ENCODE peak calls at places on chromosomes 6 and 20, in ten cellular contexts. One of them, this sample, is unnamed.
A peak's percentile ranks its signal among the peaks of the same experiment; 100 is the strongest.

GRCh38 chr6:51060262-51060762 is 241.6 kb downstream of the TFAP2B start:
- DNase-seq in AG10803: no peak
- DNase-seq in psoas muscle: no peak
- DNase-seq in lower leg skin: no peak
- DNase-seq in bronchial epithelial cell: no peak
- DNase-seq in PC-3: no peak
- DNase-seq in cardiac muscle cell: no peak
- DNase-seq in heart right ventricle: no peak
- DNase-seq in GM12865: no peak
- DNase-seq in astrocyte: no peak
- DNase-seq in this sample: no peak

GRCh38 chr6:122258843-122259242 is 140.6 kb upstream of the HSF2 start:
- DNase-seq in AG10803: no peak
- DNase-seq in psoas muscle: no peak
- DNase-seq in lower leg skin: no peak
- DNase-seq in bronchial epithelial cell: no peak
- DNase-seq in PC-3: no peak
- DNase-seq in cardiac muscle cell: no peak
- DNase-seq in heart right ventricle: no peak
- DNase-seq in GM12865: no peak
- DNase-seq in astrocyte: no peak
- DNase-seq in this sample: no peak

GRCh38 chr20:25136643-25137559 is 55.0 kb upstream of the VSX1 start:
- DNase-seq in AG10803: peak; percentile 95
- DNase-seq in psoas muscle: peak; percentile 63
- DNase-seq in lower leg skin: no peak
- DNase-seq in bronchial epithelial cell: peak; percentile 63
- DNase-seq in PC-3: peak; percentile 78
- DNase-seq in cardiac muscle cell: peak; percentile 94
- DNase-seq in heart right ventricle: peak; percentile 58
- DNase-seq in GM12865: no peak
- DNase-seq in astrocyte: peak; percentile 87
- DNase-seq in this sample: peak; percentile 79

GRCh38 chr6:24524801-24525200 is 30.0 kb downstream of the ALDH5A1 start:
- DNase-seq in AG10803: peak; percentile 35
- DNase-seq in psoas muscle: no peak
- DNase-seq in lower leg skin: no peak
- DNase-seq in bronchial epithelial cell: peak; percentile 58
- DNase-seq in PC-3: peak; percentile 64
- DNase-seq in cardiac muscle cell: peak; percentile 71
- DNase-seq in heart right ventricle: no peak
- DNase-seq in GM12865: peak; percentile 76
- DNase-seq in astrocyte: peak; percentile 30
- DNase-seq in this sample: peak; percentile 21

GRCh38 chr20:16709017-16709416 is 20.8 kb upstream of the SNRPB2 start:
- DNase-seq in AG10803: no peak
- DNase-seq in psoas muscle: no peak
- DNase-seq in lower leg skin: no peak
- DNase-seq in bronchial epithelial cell: no peak
- DNase-seq in PC-3: no peak
- DNase-seq in cardiac muscle cell: no peak
- DNase-seq in heart right ventricle: no peak
- DNase-seq in GM12865: peak; percentile 41
- DNase-seq in astrocyte: no peak
- DNase-seq in this sample: no peak

GRCh38 chr20:54172532-54172855 is 1.3 kb downstream of the CYP24A1 start:
- DNase-seq in AG10803: no peak
- DNase-seq in psoas muscle: no peak
- DNase-seq in lower leg skin: no peak
- DNase-seq in bronchial epithelial cell: no peak
- DNase-seq in PC-3: peak; percentile 37
- DNase-seq in cardiac muscle cell: no peak
- DNase-seq in heart right ventricle: no peak
- DNase-seq in GM12865: no peak
- DNase-seq in astrocyte: no peak
- DNase-seq in this sample: no peak

GRCh38 chr20:59908855-59909254 is 24.6 kb downstream of the SYCP2 start:
- DNase-seq in AG10803: no peak
- DNase-seq in psoas muscle: no peak
- DNase-seq in lower leg skin: no peak
- DNase-seq in bronchial epithelial cell: no peak
- DNase-seq in PC-3: peak; percentile 58
- DNase-seq in cardiac muscle cell: no peak
- DNase-seq in heart right ventricle: no peak
- DNase-seq in GM12865: no peak
- DNase-seq in astrocyte: no peak
- DNase-seq in this sample: no peak

GRCh38 chr6:41932378-41932777 is 9.2 kb downstream of the CCND3 start:
- DNase-seq in AG10803: no peak
- DNase-seq in psoas muscle: no peak
- DNase-seq in lower leg skin: no peak
- DNase-seq in bronchial epithelial cell: no peak
- DNase-seq in PC-3: no peak
- DNase-seq in cardiac muscle cell: no peak
- DNase-seq in heart right ventricle: no peak
- DNase-seq in GM12865: no peak
- DNase-seq in astrocyte: no peak
- DNase-seq in this sample: no peak

GRCh38 chr20:6122873-6123649 is at the start of gene FERMT1:
- DNase-seq in AG10803: peak; percentile 65
- DNase-seq in psoas muscle: peak; percentile 50
- DNase-seq in lower leg skin: no peak
- DNase-seq in bronchial epithelial cell: peak; percentile 97
- DNase-seq in PC-3: peak; percentile 96
- DNase-seq in cardiac muscle cell: peak; percentile 78
- DNase-seq in heart right ventricle: peak; percentile 27
- DNase-seq in GM12865: peak; percentile 54
- DNase-seq in astrocyte: peak; percentile 53
- DNase-seq in this sample: no peak

GRCh38 chr20:6121504-6121903 is 1.3 kb downstream of the FERMT1 start:
- DNase-seq in AG10803: no peak
- DNase-seq in psoas muscle: no peak
- DNase-seq in lower leg skin: no peak
- DNase-seq in bronchial epithelial cell: no peak
- DNase-seq in PC-3: peak; percentile 19
- DNase-seq in cardiac muscle cell: no peak
- DNase-seq in heart right ventricle: no peak
- DNase-seq in GM12865: no peak
- DNase-seq in astrocyte: no peak
- DNase-seq in this sample: no peak

GRCh38 chr20:6120491-6120988 is 2.3 kb downstream of the FERMT1 start:
- DNase-seq in AG10803: no peak
- DNase-seq in psoas muscle: no peak
- DNase-seq in lower leg skin: no peak
- DNase-seq in bronchial epithelial cell: no peak
- DNase-seq in PC-3: no peak
- DNase-seq in cardiac muscle cell: no peak
- DNase-seq in heart right ventricle: no peak
- DNase-seq in GM12865: no peak
- DNase-seq in astrocyte: no peak
- DNase-seq in this sample: no peak

GRCh38 chr20:6123650-6124014 is 802 bp upstream of the FERMT1 start:
- DNase-seq in AG10803: no peak
- DNase-seq in psoas muscle: no peak
- DNase-seq in lower leg skin: no peak
- DNase-seq in bronchial epithelial cell: no peak
- DNase-seq in PC-3: no peak
- DNase-seq in cardiac muscle cell: no peak
- DNase-seq in heart right ventricle: no peak
- DNase-seq in GM12865: no peak
- DNase-seq in astrocyte: no peak
- DNase-seq in this sample: no peak

DNA sequence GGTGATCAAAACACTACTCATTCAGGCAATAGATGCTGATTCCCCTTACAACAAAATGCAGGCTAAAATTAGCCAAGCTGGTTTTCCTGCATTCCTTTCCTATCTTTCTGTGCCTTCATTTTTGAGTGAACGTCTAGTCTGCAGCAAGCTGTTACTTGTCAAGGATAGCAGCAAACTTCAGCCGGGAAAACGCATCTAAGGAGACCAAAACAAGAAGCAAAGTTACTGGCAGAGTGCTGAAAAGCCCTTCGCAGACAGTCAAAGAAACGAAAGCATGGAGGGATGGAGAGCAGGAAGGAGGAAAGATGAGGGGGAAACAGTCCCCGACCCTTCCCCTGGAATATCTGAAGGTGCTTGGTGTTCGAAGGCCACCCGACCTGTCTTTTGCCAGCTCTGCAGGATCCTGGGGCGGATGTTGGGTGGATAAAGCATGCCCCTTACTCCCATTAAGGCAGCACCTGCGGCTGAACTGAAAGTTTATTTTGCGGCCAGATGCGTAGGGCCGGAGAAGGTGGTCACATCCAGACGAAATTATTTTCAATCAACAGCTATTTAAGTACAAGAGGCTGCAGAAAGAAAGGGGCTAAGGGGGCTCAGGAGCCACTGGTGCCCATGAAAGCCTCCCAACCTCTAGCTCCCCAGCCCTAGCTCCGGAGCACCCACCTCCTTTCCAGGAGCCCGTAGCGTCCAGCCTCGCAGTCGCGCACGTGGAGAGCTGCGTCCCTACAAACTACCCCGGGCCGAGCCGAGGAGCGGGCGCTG is 538 bp downstream of the FERMT1 start:
- DNase-seq in AG10803: peak; percentile 43
- DNase-seq in psoas muscle: no peak
- DNase-seq in lower leg skin: peak; percentile 44
- DNase-seq in bronchial epithelial cell: peak; percentile 98
- DNase-seq in PC-3: peak; percentile 85
- DNase-seq in cardiac muscle cell: peak; percentile 84
- DNase-seq in heart right ventricle: no peak
- DNase-seq in GM12865: no peak
- DNase-seq in astrocyte: peak; percentile 55
- DNase-seq in this sample: no peak
- H3K4me3 ChIP-seq in AG10803: peak overlapping the region; percentile 64
- H3K4me3 ChIP-seq in psoas muscle: peak overlapping the region; percentile 62
- H3K4me3 ChIP-seq in lower leg skin: peak overlapping the region; percentile 21
- H3K4me3 ChIP-seq in bronchial epithelial cell: peak overlapping the region; percentile 85
- H3K4me3 ChIP-seq in PC-3: peak overlapping the region; percentile 90
- H3K4me3 ChIP-seq in cardiac muscle cell: peak overlapping the region; percentile 24
- H3K4me3 ChIP-seq in heart right ventricle: peak overlapping the region; percentile 63
- H3K4me3 ChIP-seq in GM12865: peak overlapping the region; percentile 40
- H3K4me3 ChIP-seq in astrocyte: peak overlapping the region; percentile 68
- H3K4me3 ChIP-seq in this sample: peak overlapping the region; percentile 63

DNA sequence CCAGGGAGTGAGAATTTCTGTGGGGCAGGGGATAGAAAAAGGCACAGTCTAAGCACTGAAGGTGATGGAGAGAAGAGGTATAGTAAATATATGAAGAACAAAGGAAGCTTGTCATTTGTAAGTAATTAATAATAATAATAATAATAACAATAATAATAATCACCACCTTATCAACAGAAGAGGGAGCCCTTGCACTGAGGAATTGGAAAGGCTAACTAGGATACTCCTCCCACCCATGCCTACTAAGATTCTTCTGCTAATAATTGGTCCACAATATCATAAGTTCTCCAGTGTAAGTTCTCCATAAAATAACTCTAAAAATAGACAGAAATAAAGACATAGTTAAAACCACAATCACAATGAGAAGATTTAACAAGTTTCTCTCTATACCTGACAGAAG is 912 bp upstream of the OR12D3 start:
- DNase-seq in AG10803: no peak
- DNase-seq in psoas muscle: no peak
- DNase-seq in lower leg skin: no peak
- DNase-seq in bronchial epithelial cell: peak; percentile 49
- DNase-seq in PC-3: peak; percentile 54
- DNase-seq in cardiac muscle cell: peak; percentile 11
- DNase-seq in heart right ventricle: no peak
- DNase-seq in GM12865: peak; percentile 12
- DNase-seq in astrocyte: no peak
- DNase-seq in this sample: no peak
- TF ChIP-seq CTCF in AG10803: no peak
- TF ChIP-seq CTCF in psoas muscle: no peak
- TF ChIP-seq CTCF in lower leg skin: no peak
- TF ChIP-seq CTCF in bronchial epithelial cell: peak; percentile 32
- TF ChIP-seq CTCF in PC-3: peak; percentile 34
- TF ChIP-seq CTCF in cardiac muscle cell: no peak
- TF ChIP-seq CTCF in heart right ventricle: no peak
- TF ChIP-seq CTCF in GM12865: peak; percentile 13
- TF ChIP-seq CTCF in astrocyte: no peak
- TF ChIP-seq CTCF in this sample: no peak

GRCh38 chr6:106027316-106027715 is 58.8 kb upstream of the PRDM1 start:
- DNase-seq in AG10803: no peak
- DNase-seq in psoas muscle: no peak
- DNase-seq in lower leg skin: no peak
- DNase-seq in bronchial epithelial cell: no peak
- DNase-seq in PC-3: no peak
- DNase-seq in cardiac muscle cell: no peak
- DNase-seq in heart right ventricle: no peak
- DNase-seq in GM12865: no peak
- DNase-seq in astrocyte: no peak
- DNase-seq in this sample: no peak
- H3K4me3 ChIP-seq in AG10803: no peak overlapping the region
- H3K4me3 ChIP-seq in psoas muscle: no peak overlapping the region
- H3K4me3 ChIP-seq in lower leg skin: no peak overlapping the region
- H3K4me3 ChIP-seq in bronchial epithelial cell: no peak overlapping the region
- H3K4me3 ChIP-seq in PC-3: no peak overlapping the region
- H3K4me3 ChIP-seq in cardiac muscle cell: no peak overlapping the region
- H3K4me3 ChIP-seq in heart right ventricle: no peak overlapping the region
- H3K4me3 ChIP-seq in GM12865: no peak overlapping the region
- H3K4me3 ChIP-seq in astrocyte: no peak overlapping the region
- H3K4me3 ChIP-seq in this sample: no peak overlapping the region

GRCh38 chr20:18712877-18713276 is 100.7 kb upstream of the SCP2D1 start:
- DNase-seq in AG10803: no peak
- DNase-seq in psoas muscle: no peak
- DNase-seq in lower leg skin: no peak
- DNase-seq in bronchial epithelial cell: no peak
- DNase-seq in PC-3: no peak
- DNase-seq in cardiac muscle cell: no peak
- DNase-seq in heart right ventricle: no peak
- DNase-seq in GM12865: no peak
- DNase-seq in astrocyte: no peak
- DNase-seq in this sample: no peak
- TF ChIP-seq CTCF in AG10803: no peak
- TF ChIP-seq CTCF in psoas muscle: no peak
- TF ChIP-seq CTCF in lower leg skin: no peak
- TF ChIP-seq CTCF in bronchial epithelial cell: no peak
- TF ChIP-seq CTCF in PC-3: no peak
- TF ChIP-seq CTCF in cardiac muscle cell: no peak
- TF ChIP-seq CTCF in heart right ventricle: no peak
- TF ChIP-seq CTCF in GM12865: no peak
- TF ChIP-seq CTCF in astrocyte: no peak
- TF ChIP-seq CTCF in this sample: no peak

DNA sequence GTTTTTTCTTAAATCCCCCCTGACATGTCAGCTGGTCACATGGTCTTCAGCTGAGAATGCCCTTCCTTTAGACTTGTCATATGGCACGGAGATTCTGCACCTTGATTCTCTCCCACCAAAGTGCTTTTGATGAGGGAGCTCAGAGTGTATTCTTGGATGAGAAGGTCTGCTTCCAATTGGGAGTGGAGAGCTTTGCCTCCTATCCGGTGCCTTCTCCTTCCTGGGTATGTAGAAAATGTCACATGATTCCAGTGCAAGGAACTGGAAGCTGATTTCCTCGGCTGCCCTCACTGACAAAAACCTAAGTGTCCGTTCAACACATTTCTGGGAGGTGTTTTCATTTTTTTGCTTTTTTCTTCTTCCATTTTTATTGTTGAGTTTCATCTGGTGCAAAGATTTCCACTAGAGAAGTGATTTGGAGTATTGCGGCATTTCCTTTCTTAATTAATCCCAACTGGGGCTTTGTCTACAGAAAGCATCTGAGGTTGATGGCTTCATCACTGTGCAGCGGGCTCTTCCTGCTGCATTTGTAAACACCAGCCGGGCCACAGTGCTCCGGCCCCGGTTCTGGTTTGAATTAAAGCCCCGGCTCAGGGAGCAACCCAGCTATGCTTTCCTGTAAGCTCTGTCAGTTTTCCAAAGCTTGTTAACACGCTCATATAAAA is 197.3 kb downstream of the TFAP2C start:
- DNase-seq in AG10803: peak; percentile 97
- DNase-seq in psoas muscle: no peak
- DNase-seq in lower leg skin: no peak
- DNase-seq in bronchial epithelial cell: no peak
- DNase-seq in PC-3: no peak
- DNase-seq in cardiac muscle cell: peak; percentile 24
- DNase-seq in heart right ventricle: no peak
- DNase-seq in GM12865: no peak
- DNase-seq in astrocyte: no peak
- DNase-seq in this sample: no peak
- H3K4me3 ChIP-seq in AG10803: peak overlapping the region; percentile 53
- H3K4me3 ChIP-seq in psoas muscle: no peak overlapping the region
- H3K4me3 ChIP-seq in lower leg skin: no peak overlapping the region
- H3K4me3 ChIP-seq in bronchial epithelial cell: no peak overlapping the region
- H3K4me3 ChIP-seq in PC-3: no peak overlapping the region
- H3K4me3 ChIP-seq in cardiac muscle cell: no peak overlapping the region
- H3K4me3 ChIP-seq in heart right ventricle: no peak overlapping the region
- H3K4me3 ChIP-seq in GM12865: no peak overlapping the region
- H3K4me3 ChIP-seq in astrocyte: no peak overlapping the region
- H3K4me3 ChIP-seq in this sample: peak overlapping the region; percentile 38